ENCODE peak calls at places on chromosome 17, in six cellular contexts. One of them, this sample, is unnamed.

GRCh38 chr17:57909548-57909947 is 45.7 kb downstream of the CUEDC1 start:
- DNase-seq in osteocyte: no peak
- DNase-seq in A549: no peak
- DNase-seq in cardiac septum: no peak
- DNase-seq in Right ventricle myocardium superior: no peak
- DNase-seq in epithelial cell of esophagus: no peak
- DNase-seq in this sample: no peak

GRCh38 chr17:72976971-72977767 is 115.3 kb downstream of the SLC39A11 start:
- DNase-seq in A549: peak
- DNase-seq in epithelial cell of esophagus: peak
- DNase-seq in cardiac septum: peak
- DNase-seq in osteocyte: no peak
- DNase-seq in Right ventricle myocardium superior: peak
- DNase-seq in this sample: no peak

GRCh38 chr17:68909066-68909465 is 46.1 kb downstream of the ABCA8 start:
- DNase-seq in osteocyte: no peak
- DNase-seq in A549: peak
- DNase-seq in cardiac septum: no peak
- DNase-seq in Right ventricle myocardium superior: peak
- DNase-seq in epithelial cell of esophagus: peak
- DNase-seq in this sample: no peak

GRCh38 chr17:20133552-20133951 is 124.4 kb downstream of the SPECC1 start:
- DNase-seq in cardiac septum: no peak
- DNase-seq in Right ventricle myocardium superior: no peak
- DNase-seq in A549: no peak
- DNase-seq in epithelial cell of esophagus: no peak
- DNase-seq in osteocyte: peak
- DNase-seq in this sample: no peak

GRCh38 chr17:50893183-50893993 is 27.2 kb upstream of the TOB1 start:
- DNase-seq in A549: peak
- DNase-seq in epithelial cell of esophagus: peak
- DNase-seq in cardiac septum: no peak
- DNase-seq in osteocyte: no peak
- DNase-seq in Right ventricle myocardium superior: peak
- DNase-seq in this sample: no peak

GRCh38 chr17:17672453-17673368 is 8.5 kb upstream of the RAI1 start:
- DNase-seq in A549: no peak
- DNase-seq in epithelial cell of esophagus: no peak
- DNase-seq in cardiac septum: no peak
- DNase-seq in osteocyte: no peak
- DNase-seq in Right ventricle myocardium superior: no peak
- DNase-seq in this sample: no peak

GRCh38 chr17:9887521-9887920 is 17.6 kb downstream of the RCVRN start:
- DNase-seq in A549: peak
- DNase-seq in Right ventricle myocardium superior: no peak
- DNase-seq in osteocyte: no peak
- DNase-seq in epithelial cell of esophagus: peak
- DNase-seq in cardiac septum: no peak
- DNase-seq in this sample: no peak

GRCh38 chr17:68532826-68533225 is 20.6 kb downstream of the PRKAR1A start:
- DNase-seq in epithelial cell of esophagus: no peak
- DNase-seq in cardiac septum: no peak
- DNase-seq in Right ventricle myocardium superior: no peak
- DNase-seq in osteocyte: no peak
- DNase-seq in A549: no peak
- DNase-seq in this sample: no peak

GRCh38 chr17:28501421-28502284 is 4.5 kb upstream of the FOXN1 start:
- DNase-seq in epithelial cell of esophagus: no peak
- DNase-seq in cardiac septum: no peak
- DNase-seq in Right ventricle myocardium superior: no peak
- DNase-seq in osteocyte: no peak
- DNase-seq in A549: no peak
- DNase-seq in this sample: no peak

GRCh38 chr17:82655038-82655479 is 6.8 kb upstream of the WDR45B start:
- DNase-seq in cardiac septum: no peak
- DNase-seq in Right ventricle myocardium superior: peak
- DNase-seq in osteocyte: no peak
- DNase-seq in epithelial cell of esophagus: peak
- DNase-seq in A549: peak
- DNase-seq in this sample: no peak

GRCh38 chr17:10295728-10296343 is 77.0 kb downstream of the MYH13 start:
- DNase-seq in epithelial cell of esophagus: peak
- DNase-seq in cardiac septum: no peak
- DNase-seq in osteocyte: no peak
- DNase-seq in Right ventricle myocardium superior: peak
- DNase-seq in A549: peak
- DNase-seq in this sample: no peak

GRCh38 chr17:78589031-78589675 is 12.0 kb upstream of the DNAH17 start:
- DNase-seq in A549: no peak
- DNase-seq in Right ventricle myocardium superior: no peak
- DNase-seq in epithelial cell of esophagus: no peak
- DNase-seq in osteocyte: no peak
- DNase-seq in cardiac septum: no peak
- DNase-seq in this sample: no peak

GRCh38 chr17:1362065-1362848 is 37.8 kb downstream of the YWHAE start:
- DNase-seq in A549: no peak
- DNase-seq in epithelial cell of esophagus: no peak
- DNase-seq in cardiac septum: no peak
- DNase-seq in osteocyte: no peak
- DNase-seq in Right ventricle myocardium superior: no peak
- DNase-seq in this sample: no peak

GRCh38 chr17:71084219-71084618 is 914.9 kb downstream of the KCNJ2 start:
- DNase-seq in cardiac septum: no peak
- DNase-seq in Right ventricle myocardium superior: no peak
- DNase-seq in osteocyte: no peak
- DNase-seq in epithelial cell of esophagus: peak
- DNase-seq in A549: peak
- DNase-seq in this sample: no peak

GRCh38 chr17:59963738-59964454 is 644 bp downstream of the RNFT1 start:
- DNase-seq in Right ventricle myocardium superior: peak
- DNase-seq in epithelial cell of esophagus: peak
- DNase-seq in A549: no peak
- DNase-seq in cardiac septum: peak
- DNase-seq in osteocyte: peak
- DNase-seq in this sample: peak

GRCh38 chr17:5019475-5019956 is 15.7 kb downstream of the SLC52A1 start:
- DNase-seq in osteocyte: no peak
- DNase-seq in A549: no peak
- DNase-seq in epithelial cell of esophagus: no peak
- DNase-seq in cardiac septum: no peak
- DNase-seq in Right ventricle myocardium superior: no peak
- DNase-seq in this sample: no peak

GRCh38 chr17:44940321-44940720 is 7.3 kb downstream of the KIF18B start:
- DNase-seq in Right ventricle myocardium superior: no peak
- DNase-seq in A549: peak
- DNase-seq in osteocyte: no peak
- DNase-seq in epithelial cell of esophagus: peak
- DNase-seq in cardiac septum: no peak
- DNase-seq in this sample: no peak

GRCh38 chr17:49691677-49692191 is 13.8 kb upstream of the SPOP start:
- DNase-seq in epithelial cell of esophagus: no peak
- DNase-seq in A549: no peak
- DNase-seq in cardiac septum: no peak
- DNase-seq in Right ventricle myocardium superior: no peak
- DNase-seq in osteocyte: no peak
- DNase-seq in this sample: peak

GRCh38 chr17:33328129-33328528 is 35.0 kb upstream of the ASIC2 start:
- DNase-seq in Right ventricle myocardium superior: no peak
- DNase-seq in epithelial cell of esophagus: peak
- DNase-seq in osteocyte: no peak
- DNase-seq in cardiac septum: no peak
- DNase-seq in A549: no peak
- DNase-seq in this sample: no peak

GRCh38 chr17:8173056-8173870 is 2.9 kb downstream of the TMEM107 start:
- DNase-seq in Right ventricle myocardium superior: peak
- DNase-seq in osteocyte: no peak
- DNase-seq in A549: peak
- DNase-seq in cardiac septum: no peak
- DNase-seq in epithelial cell of esophagus: peak
- DNase-seq in this sample: no peak

GRCh38 chr17:9206160-9206988 is 185.1 kb downstream of the NTN1 start:
- DNase-seq in epithelial cell of esophagus: no peak
- DNase-seq in Right ventricle myocardium superior: no peak
- DNase-seq in cardiac septum: no peak
- DNase-seq in osteocyte: no peak
- DNase-seq in A549: no peak
- DNase-seq in this sample: no peak

GRCh38 chr17:48529191-48529979 is 1.4 kb downstream of the HOXB1 start:
- DNase-seq in osteocyte: no peak
- DNase-seq in A549: no peak
- DNase-seq in Right ventricle myocardium superior: no peak
- DNase-seq in epithelial cell of esophagus: no peak
- DNase-seq in cardiac septum: no peak
- DNase-seq in this sample: no peak

GRCh38 chr17:38564869-38565268 is 40.9 kb downstream of the SRCIN1 start:
- DNase-seq in Right ventricle myocardium superior: no peak
- DNase-seq in osteocyte: no peak
- DNase-seq in cardiac septum: no peak
- DNase-seq in epithelial cell of esophagus: no peak
- DNase-seq in A549: no peak
- DNase-seq in this sample: no peak

GRCh38 chr17:33335491-33336173 is 42.5 kb upstream of the ASIC2 start:
- DNase-seq in A549: peak
- DNase-seq in osteocyte: no peak
- DNase-seq in cardiac septum: no peak
- DNase-seq in epithelial cell of esophagus: no peak
- DNase-seq in Right ventricle myocardium superior: no peak
- DNase-seq in this sample: no peak

GRCh38 chr17:67829331-67829730 is 4.0 kb downstream of the BPTF start:
- DNase-seq in Right ventricle myocardium superior: no peak
- DNase-seq in osteocyte: no peak
- DNase-seq in A549: no peak
- DNase-seq in cardiac septum: no peak
- DNase-seq in epithelial cell of esophagus: peak
- DNase-seq in this sample: no peak

GRCh38 chr17:18119166-18119745 is 10.7 kb downstream of the MYO15A start:
- DNase-seq in epithelial cell of esophagus: no peak
- DNase-seq in osteocyte: no peak
- DNase-seq in A549: no peak
- DNase-seq in cardiac septum: no peak
- DNase-seq in Right ventricle myocardium superior: no peak
- DNase-seq in this sample: no peak